ENCODE peak calls at places on chromosome 14, in four cellular contexts. S is neural crest cell, B is tibial artery, D is RWPE1. P is an unnamed sample.

GRCh38 chr14:53979747-53980642 is 23.4 kb upstream of the BMP4 start:
- DNase-seq in S (no peak), B (peak), D (no peak), P (no peak)

GRCh38 chr14:54312166-54312801 is 84.5 kb upstream of the CDKN3 start:
- DNase-seq in S (no peak), B (no peak), D (peak), P (no peak)

GRCh38 chr14:73180385-73180805 is 44.1 kb downstream of the PSEN1 start:
- DNase-seq in S (no peak), B (no peak), D (peak), P (no peak)

GRCh38 chr14:88189040-88189839 is 133.8 kb downstream of the KCNK10 start:
- DNase-seq in S (peak), B (peak), D (peak), P (peak)

GRCh38 chr14:73802431-73803188 is 49.0 kb upstream of the PTGR2 start:
- DNase-seq in S (no peak), B (no peak), D (peak), P (peak)

GRCh38 chr14:35365130-35366047 is 39.2 kb downstream of the NFKBIA start:
- DNase-seq in S (no peak), B (peak), D (peak), P (no peak)

GRCh38 chr14:64720190-64720589 is 16.0 kb downstream of the PLEKHG3 start:
- DNase-seq in S (no peak), B (no peak), D (peak), P (no peak)

GRCh38 chr14:57866199-57866755 is 385 bp upstream of the SLC35F4 start:
- DNase-seq in S (no peak), B (no peak), D (no peak), P (no peak)

GRCh38 chr14:84770030-84770429 is 759.9 kb upstream of the FLRT2 start:
- DNase-seq in S (no peak), B (no peak), D (peak), P (no peak)

GRCh38 chr14:71304588-71305133 is 397.4 kb downstream of the PCNX1 start:
- DNase-seq in S (no peak), B (no peak), D (no peak), P (no peak)

DNA sequence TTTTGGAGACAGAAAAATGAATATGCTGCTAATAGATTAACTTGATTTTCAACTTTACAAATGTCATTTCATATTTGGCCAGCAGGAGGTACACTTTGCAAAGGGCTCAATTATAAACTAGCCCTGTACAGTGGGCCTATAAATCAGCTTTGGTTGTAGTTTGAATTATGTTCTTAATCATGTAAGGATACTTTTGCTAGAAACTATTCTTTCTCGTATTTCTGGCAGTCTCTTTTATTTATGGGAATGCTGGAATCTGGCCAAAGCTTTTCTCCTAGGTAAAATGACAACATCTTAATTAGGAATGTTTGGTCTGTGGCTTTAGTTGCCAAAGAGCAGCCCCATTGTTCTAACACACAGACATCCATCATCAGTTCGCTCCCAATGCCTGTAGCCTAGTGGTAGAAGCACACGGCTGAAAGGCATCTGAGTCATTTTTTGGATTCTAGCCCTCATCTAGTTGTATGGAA is 1322.3 kb upstream of the SEL1L start:
- DNase-seq in S (no peak), B (no peak), D (no peak), P (no peak)
- TF ChIP-seq CTCF in S (peak), B (peak), D (no peak), P (peak)

GRCh38 chr14:105200074-105200473 is 19.0 kb upstream of the NUDT14 start:
- DNase-seq in S (no peak), B (no peak), D (no peak), P (no peak)
- TF ChIP-seq CTCF in S (no peak), B (no peak), D (no peak), P (no peak)

DNA sequence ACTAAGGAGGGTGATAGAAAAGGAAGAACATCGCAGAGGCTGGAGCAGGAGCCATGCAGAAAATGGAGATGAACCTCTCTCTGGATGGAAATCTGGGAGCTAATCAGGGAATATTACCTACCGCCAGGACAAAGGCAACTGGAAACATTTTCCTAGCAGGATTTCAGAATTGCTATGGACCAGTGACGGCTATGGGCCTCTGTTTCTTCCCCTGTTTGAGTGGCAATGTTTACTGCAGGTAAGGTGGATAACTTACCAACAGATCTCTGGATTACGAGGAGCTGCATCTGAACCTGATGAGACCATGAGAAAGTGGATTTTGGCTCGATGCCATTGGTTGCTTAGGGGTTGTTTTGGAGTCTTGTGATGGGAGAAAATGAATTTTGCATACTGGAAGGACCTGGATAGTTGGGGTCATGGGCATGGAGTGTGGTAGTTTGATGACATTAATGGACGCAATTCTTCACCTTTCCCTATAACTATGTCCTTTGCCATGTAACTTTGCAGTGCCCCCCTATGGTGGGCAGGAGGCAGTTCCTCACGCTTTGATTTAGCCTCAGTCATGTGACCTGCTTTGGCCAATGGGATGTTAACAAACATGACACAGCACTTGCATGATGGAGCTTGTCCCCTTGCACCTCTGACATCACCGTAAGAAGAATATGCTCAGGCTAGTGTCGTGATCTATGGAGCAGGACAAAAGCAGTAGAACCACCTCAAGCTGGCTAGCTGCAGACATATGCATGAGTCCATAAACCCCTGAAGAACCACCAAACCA is 51.1 kb downstream of the CALM1 start:
- DNase-seq in S (no peak), B (no peak), D (no peak), P (no peak)
- TF ChIP-seq CTCF in S (no peak), B (no peak), D (no peak), P (no peak)

GRCh38 chr14:99505089-99505488 is 23.9 kb downstream of the CCNK start:
- DNase-seq in S (no peak), B (no peak), D (no peak), P (no peak)

GRCh38 chr14:99503848-99504453 is 22.7 kb downstream of the CCNK start:
- DNase-seq in S (no peak), B (no peak), D (no peak), P (no peak)

GRCh38 chr14:99507860-99508640 is 26.8 kb downstream of the CCNK start:
- DNase-seq in S (no peak), B (no peak), D (no peak), P (no peak)

GRCh38 chr14:99506269-99506668 is 25.1 kb downstream of the CCNK start:
- DNase-seq in S (no peak), B (no peak), D (no peak), P (no peak)

DNA sequence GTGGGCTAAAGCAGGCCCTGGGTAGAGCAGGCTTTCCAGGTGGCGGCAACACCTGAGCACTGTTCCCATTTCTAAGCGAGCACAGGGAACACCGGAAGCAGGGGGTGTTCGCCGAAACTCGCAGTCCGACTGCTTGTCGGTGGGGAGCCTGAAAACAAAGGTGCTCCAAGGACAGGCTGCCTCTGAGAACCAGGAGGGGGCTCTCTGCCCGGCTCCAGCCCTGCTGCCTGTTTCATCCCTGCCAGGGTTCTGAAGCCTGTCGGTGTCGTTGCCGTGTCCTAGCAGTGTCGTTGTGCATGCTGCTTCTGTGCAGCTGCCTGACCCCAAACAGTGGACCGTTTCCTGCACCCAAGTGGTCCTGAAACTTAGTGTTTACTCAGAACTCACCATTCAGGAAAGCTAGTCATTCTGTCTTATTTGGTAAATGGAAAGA is 21.8 kb downstream of the CCNK start:
- DNase-seq in S (no peak), B (no peak), D (no peak), P (no peak)
- TF ChIP-seq CTCF in S (no peak), B (no peak), D (no peak), P (no peak)

DNA sequence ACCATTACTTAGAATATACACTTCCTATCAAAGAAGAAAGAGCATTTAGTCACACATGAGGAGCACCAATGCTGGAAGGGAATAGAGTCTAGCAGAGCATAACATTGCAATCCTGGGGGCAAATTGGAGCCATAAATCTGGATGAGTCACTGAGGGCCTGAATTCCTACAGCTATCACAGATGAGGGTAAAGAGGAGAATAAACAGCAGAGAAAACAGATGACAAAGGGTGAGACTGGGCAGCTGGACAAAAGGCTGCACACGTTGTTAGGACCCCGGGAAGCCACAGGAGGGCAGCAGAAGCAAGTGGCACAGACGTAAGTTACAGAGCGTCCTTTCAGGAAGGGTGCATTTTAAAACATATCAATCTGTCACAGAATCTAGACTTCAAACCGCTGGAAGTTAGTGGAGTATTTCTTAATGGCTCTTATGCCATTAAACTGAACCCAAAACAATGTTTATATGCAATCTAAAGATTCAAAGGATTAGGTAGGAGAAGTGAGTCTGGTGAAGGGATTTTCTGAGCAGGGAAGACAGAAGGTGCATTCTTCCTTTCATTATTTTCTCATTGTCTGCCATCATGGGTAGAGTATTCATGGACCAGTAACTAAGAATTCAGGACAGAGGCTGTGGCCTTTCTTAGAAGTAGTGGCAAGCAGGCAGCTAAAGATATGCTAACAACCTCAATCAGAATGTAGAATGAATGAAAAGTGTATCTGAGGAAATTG is 159.8 kb upstream of the DAAM1 start:
- DNase-seq in S (peak), B (peak), D (peak), P (peak)
- TF ChIP-seq CTCF in S (peak), B (peak), D (peak), P (peak)

GRCh38 chr14:52950898-52951729 is at the start of gene FERMT2:
- DNase-seq in S (peak), B (peak), D (peak), P (peak)

GRCh38 chr14:52949249-52949648 is 1.6 kb downstream of the FERMT2 start:
- DNase-seq in S (no peak), B (no peak), D (no peak), P (no peak)

GRCh38 chr14:52951730-52952481 is 1.1 kb upstream of the FERMT2 start:
- DNase-seq in S (no peak), B (peak), D (peak), P (peak)

GRCh38 chr14:52949711-52950409 is 990 bp downstream of the FERMT2 start:
- DNase-seq in S (no peak), B (peak), D (peak), P (no peak)

DNA sequence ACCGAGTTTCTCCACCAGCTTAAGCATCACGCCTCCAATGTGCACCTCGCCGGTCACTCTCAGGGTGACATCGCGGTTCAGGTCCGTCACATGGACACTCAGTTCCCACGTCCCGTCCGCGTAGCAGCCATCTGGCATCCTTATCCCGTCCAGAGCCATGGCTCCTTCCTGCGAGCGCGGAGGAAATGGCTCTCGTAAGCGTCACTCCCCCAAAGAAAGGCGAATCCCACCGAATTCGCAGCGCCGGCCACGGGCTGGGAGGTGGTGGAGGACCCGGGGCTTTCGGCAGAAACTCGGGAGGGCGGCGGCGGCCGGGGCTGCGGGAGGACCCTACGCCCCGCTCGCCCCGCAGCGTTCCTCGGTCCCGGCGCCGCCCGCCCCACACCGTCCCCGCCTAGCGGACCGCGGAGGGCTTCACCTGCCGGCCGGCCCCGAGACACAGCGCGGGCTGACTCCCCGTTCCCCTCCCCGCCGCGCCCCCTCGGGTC is 396 bp downstream of the FERMT2 start:
- DNase-seq in S (peak), B (peak), D (peak), P (peak)
- TF ChIP-seq CTCF in S (peak), B (no peak), D (no peak), P (no peak)